ENCODE peak calls at places on chromosomes 13 and 19, in eight cellular contexts. T is skeletal muscle cell, I is psoas muscle, A is activated B cell treated with CpG ODN at 0.5 μM for 24 hours, M is testis, G is AG09309, V is RWPE1, S is pons. X is an unnamed sample.

GRCh38 chr19:44764975-44765948 is 12.4 kb upstream of the CBLC start:
- DNase-seq in V (no peak), A (no peak), I (no peak), S (no peak), M (no peak), G (no peak), T (no peak), X (peak)

GRCh38 chr13:106534844-106535551 is 464 bp downstream of the EFNB2 start:
- DNase-seq in M (no peak), T (no peak), A (peak), V (no peak), G (no peak), S (no peak), I (peak), X (no peak)

GRCh38 chr19:2047449-2048103 is 3.5 kb downstream of the MKNK2 start:
- DNase-seq in I (peak), S (no peak), T (no peak), A (no peak), M (no peak), V (no peak), G (no peak), X (peak)

GRCh38 chr13:90420683-90421082 is 926.8 kb upstream of the MIR17HG start:
- DNase-seq in M (no peak), I (no peak), S (no peak), A (no peak), V (no peak), T (no peak), G (no peak), X (no peak)

GRCh38 chr13:93290503-93290902 is 63.9 kb downstream of the GPC6 start:
- DNase-seq in V (no peak), T (no peak), S (no peak), M (no peak), A (no peak), G (no peak), I (no peak), X (no peak)

GRCh38 chr13:63044617-63045016 is 1629.0 kb upstream of the PCDH20 start:
- DNase-seq in G (no peak), V (no peak), A (no peak), T (no peak), M (no peak), I (no peak), S (no peak), X (no peak)

GRCh38 chr19:16876904-16877361 is 11.9 kb upstream of the F2RL3 start:
- DNase-seq in V (no peak), G (no peak), A (no peak), M (no peak), T (no peak), S (no peak), I (no peak), X (no peak)

GRCh38 chr19:48625891-48626327 is 6.6 kb downstream of the SPHK2 start:
- DNase-seq in A (no peak), I (peak), V (no peak), G (no peak), T (no peak), M (no peak), S (no peak), X (no peak)

GRCh38 chr13:39575641-39576238 is 27.3 kb downstream of the LHFPL6 start:
- DNase-seq in T (peak), S (no peak), G (no peak), V (no peak), A (no peak), I (no peak), M (no peak), X (no peak)

GRCh38 chr13:102846261-102847015 is 606 bp downstream of the ERCC5 start:
- DNase-seq in V (peak), M (peak), I (peak), S (peak), A (no peak), G (no peak), T (no peak), X (peak)

GRCh38 chr13:59790626-59791025 is 373.1 kb downstream of the DIAPH3 start:
- DNase-seq in A (no peak), G (peak), V (no peak), T (no peak), S (no peak), M (no peak), I (no peak), X (no peak)

GRCh38 chr13:37319041-37319443 is 213.6 kb upstream of the CSNK1A1L start:
- DNase-seq in V (no peak), T (no peak), M (no peak), S (no peak), A (no peak), G (peak), I (no peak), X (no peak)

GRCh38 chr13:37618554-37618953 is 20.0 kb upstream of the POSTN start:
- DNase-seq in A (no peak), M (no peak), G (peak), I (no peak), T (no peak), V (no peak), S (no peak), X (no peak)

GRCh38 chr13:42883771-42884170 is 102.4 kb downstream of the FAM216B start:
- DNase-seq in T (peak), M (peak), A (no peak), G (no peak), S (no peak), I (peak), V (no peak), X (no peak)

GRCh38 chr13:71290963-71291937 is 575.8 kb downstream of the DACH1 start:
- DNase-seq in I (no peak), A (no peak), G (no peak), M (peak), T (no peak), V (no peak), S (peak), X (no peak)

GRCh38 chr19:827314-827709 is 325 bp upstream of the AZU1 start:
- DNase-seq in G (no peak), V (no peak), A (no peak), I (no peak), S (no peak), T (no peak), M (no peak), X (no peak)

GRCh38 chr19:41597600-41598041 is 21.7 kb downstream of the CEACAM21 start:
- DNase-seq in V (peak), A (peak), S (peak), M (peak), G (peak), T (peak), I (no peak), X (peak)

GRCh38 chr19:57708641-57709354 is at the start of gene ZNF154:
- DNase-seq in A (peak), G (no peak), T (peak), M (peak), V (no peak), S (peak), I (peak), X (peak)

GRCh38 chr13:74819549-74819948 is 662.4 kb downstream of the TBC1D4 start:
- DNase-seq in I (no peak), S (no peak), V (no peak), M (no peak), G (no peak), A (no peak), T (no peak), X (no peak)

GRCh38 chr19:16441661-16442071 is 30.1 kb downstream of the EPS15L1 start:
- DNase-seq in I (no peak), T (no peak), A (no peak), G (no peak), V (no peak), S (no peak), M (peak), X (no peak)

GRCh38 chr13:46864941-46865340 is 31.9 kb downstream of the HTR2A start:
- DNase-seq in G (no peak), S (no peak), I (no peak), V (no peak), T (no peak), A (no peak), M (no peak), X (no peak)

GRCh38 chr19:39936020-39936419 is 1.6 kb upstream of the FCGBP start:
- DNase-seq in G (no peak), V (no peak), A (no peak), S (no peak), T (no peak), I (no peak), M (no peak), X (no peak)

GRCh38 chr19:16400911-16401675 is 70.7 kb downstream of the EPS15L1 start:
- DNase-seq in V (no peak), I (peak), T (no peak), A (no peak), G (no peak), S (peak), M (peak), X (peak)

GRCh38 chr13:44561352-44561751 is 14.8 kb downstream of the TSC22D1 start:
- DNase-seq in G (no peak), V (no peak), M (no peak), T (no peak), S (no peak), I (no peak), A (no peak), X (no peak)

GRCh38 chr19:35446194-35446593 is 1.9 kb upstream of the FFAR2 start:
- DNase-seq in V (no peak), G (no peak), A (no peak), S (no peak), T (no peak), I (no peak), M (no peak), X (no peak)

GRCh38 chr19:42121666-42122069 is 10.6 kb downstream of the POU2F2 start:
- DNase-seq in V (peak), T (no peak), I (peak), S (peak), G (no peak), M (peak), A (peak), X (peak)

GRCh38 chr19:50661675-50662441 is 12.6 kb downstream of the C19orf81 start:
- DNase-seq in A (no peak), S (no peak), G (no peak), I (no peak), M (no peak), T (no peak), V (no peak), X (no peak)

GRCh38 chr19:813359-814107 is 8.2 kb downstream of the PLPPR3 start:
- DNase-seq in M (no peak), T (no peak), S (no peak), A (no peak), I (no peak), G (no peak), V (no peak), X (no peak)

GRCh38 chr19:7658219-7658686 is 10.6 kb upstream of the RETN start:
- DNase-seq in G (no peak), T (no peak), A (no peak), M (no peak), V (no peak), I (no peak), S (peak), X (no peak)

X was measured in Right ventricle myocardium superior.